ENCODE peak calls at places on chromosomes 3 and 15, in six cellular contexts. H is pancreas, K is progenitor cell of endocrine pancreas, T is Panc1, E is AG10803, Z is fibroblast of mammary gland. S is an unnamed sample.

GRCh38 chr3:142904639-142905441 is 16.0 kb upstream of the PCOLCE2 start:
- DNase-seq in H (no peak), Z (peak; percentile 59), T (no peak), K (no peak), E (no peak), S (no peak)

GRCh38 chr3:169668081-169668956 is 4.8 kb upstream of the MECOM start:
- DNase-seq in H (peak; percentile 71), T (no peak), Z (no peak), E (no peak), K (peak; percentile 54), S (peak; percentile 49)

GRCh38 chr3:36484386-36484785 is 104.1 kb downstream of the STAC start:
- DNase-seq in E (peak; percentile 21), T (no peak), K (no peak), Z (no peak), H (no peak), S (no peak)

GRCh38 chr3:33490641-33491241 is 50.5 kb upstream of the UBP1 start:
- DNase-seq in Z (no peak), T (no peak), H (no peak), K (no peak), E (no peak), S (peak; percentile 24)

GRCh38 chr3:54983266-54983910 is 55.5 kb upstream of the LRTM1 start:
- DNase-seq in T (no peak), E (no peak), Z (no peak), K (no peak), H (no peak), S (no peak)

GRCh38 chr3:127676921-127677351 is 4.2 kb downstream of the ABTB1 start:
- DNase-seq in T (no peak), E (no peak), Z (no peak), H (peak; percentile 20), K (no peak), S (no peak)

GRCh38 chr3:169112153-169112892 is 551.2 kb downstream of the MECOM start:
- DNase-seq in K (no peak), E (peak; percentile 82), T (no peak), Z (peak; percentile 83), H (no peak), S (no peak)

GRCh38 chr3:125478321-125478720 is 41.7 kb downstream of the SNX4 start:
- DNase-seq in K (no peak), H (no peak), Z (peak; percentile 87), E (peak; percentile 43), T (no peak), S (no peak)

GRCh38 chr3:142595581-142595950 is 627 bp upstream of the PLS1 start:
- DNase-seq in T (no peak), H (no peak), K (no peak), E (peak; percentile 79), Z (peak; percentile 66), S (no peak)

GRCh38 chr3:10548997-10549396 is 43.6 kb upstream of the ATP2B2 start:
- DNase-seq in T (no peak), E (no peak), Z (peak; percentile 1), H (no peak), K (no peak), S (no peak)

GRCh38 chr15:47609693-47610092 is 107.6 kb upstream of the SEMA6D start:
- DNase-seq in E (no peak), K (no peak), T (no peak), Z (no peak), H (no peak), S (no peak)

GRCh38 chr15:35271371-35272043 is 186.4 kb upstream of the NANOGP8 start:
- DNase-seq in H (no peak), T (peak; percentile 22), E (no peak), Z (peak; percentile 56), K (no peak), S (no peak)

GRCh38 chr15:45834622-45835021 is 199.8 kb downstream of the SQOR start:
- DNase-seq in T (no peak), K (no peak), Z (no peak), H (no peak), E (no peak), S (no peak)

GRCh38 chr3:66712210-66712609 is 211.4 kb upstream of the LRIG1 start:
- DNase-seq in H (no peak), K (no peak), E (no peak), T (no peak), Z (no peak), S (no peak)

GRCh38 chr15:63492541-63493077 is 11.8 kb upstream of the USP3 start:
- DNase-seq in Z (peak; percentile 81), T (no peak), K (no peak), H (no peak), E (peak; percentile 51), S (no peak)

GRCh38 chr3:31254483-31254882 is 278.2 kb upstream of the STT3B start:
- DNase-seq in H (no peak), Z (no peak), T (no peak), K (no peak), E (no peak), S (no peak)

GRCh38 chr15:90160781-90161727 is 40.1 kb upstream of the SEMA4B start:
- DNase-seq in T (no peak), H (peak; percentile 93), K (no peak), E (no peak), Z (no peak), S (no peak)

GRCh38 chr15:78944669-78945407 is at the start of gene CTSH:
- DNase-seq in H (peak; percentile 95), T (no peak), E (peak; percentile 15), K (peak; percentile 79), Z (no peak), S (peak; percentile 65)

GRCh38 chr15:78949461-78949860 is 4.6 kb upstream of the CTSH start:
- DNase-seq in E (no peak), T (no peak), Z (no peak), H (no peak), K (no peak), S (no peak)

GRCh38 chr3:100760377-100760776 is 51.1 kb downstream of the TFG start:
- DNase-seq in T (no peak), H (no peak), Z (no peak), K (no peak), E (no peak), S (no peak)

GRCh38 chr3:73669268-73669667 is 44.5 kb upstream of the PDZRN3 start:
- DNase-seq in E (peak; percentile 35), Z (peak; percentile 57), K (no peak), H (no peak), T (no peak), S (no peak)

GRCh38 chr15:86650084-86650483 is 570.4 kb downstream of the AGBL1 start:
- DNase-seq in K (no peak), Z (no peak), T (no peak), E (no peak), H (no peak), S (no peak)

GRCh38 chr15:86649277-86649676 is 569.6 kb downstream of the AGBL1 start:
- DNase-seq in Z (no peak), T (no peak), K (no peak), H (no peak), E (no peak), S (no peak)

GRCh38 chr15:86660012-86660411 is 580.3 kb downstream of the AGBL1 start:
- DNase-seq in K (no peak), E (no peak), H (no peak), Z (no peak), T (no peak), S (no peak)

GRCh38 chr15:86653344-86654192 is 573.9 kb downstream of the AGBL1 start:
- DNase-seq in T (no peak), K (no peak), H (no peak), E (no peak), Z (no peak), S (no peak)

GRCh38 chr15:86654501-86654900 is 574.8 kb downstream of the AGBL1 start:
- DNase-seq in K (no peak), E (no peak), Z (no peak), H (no peak), T (no peak), S (no peak)
- TF ChIP-seq CTCF in K (no peak), E (no peak), Z (no peak), H (no peak), T (no peak), S (no peak)

GRCh38 chr3:34683851-34684250 is 885.4 kb downstream of the PDCD6IP start:
- DNase-seq in H (peak; percentile 49), Z (peak; percentile 40), K (peak; percentile 49), T (peak; percentile 15), E (peak; percentile 48), S (peak; percentile 84)

GRCh38 chr3:34676431-34676830 is 878.0 kb downstream of the PDCD6IP start:
- DNase-seq in H (no peak), E (peak; percentile 13), Z (peak; percentile 5), T (peak; percentile 8), K (no peak), S (no peak)

GRCh38 chr3:34675383-34676120 is 877.1 kb downstream of the PDCD6IP start:
- DNase-seq in T (no peak), K (no peak), E (peak; percentile 29), Z (no peak), H (no peak), S (no peak)

GRCh38 chr3:34678580-34678979 is 880.1 kb downstream of the PDCD6IP start:
- DNase-seq in K (no peak), E (no peak), T (no peak), Z (no peak), H (no peak), S (no peak)
- TF ChIP-seq CTCF in K (no peak), E (no peak), T (no peak), Z (no peak), H (no peak), S (no peak)

GRCh38 chr3:15558581-15558980 is 37.1 kb upstream of the COLQ start:
- DNase-seq in T (no peak), K (no peak), Z (no peak), E (no peak), H (no peak), S (no peak)

GRCh38 chr3:15553749-15554148 is 32.2 kb upstream of the COLQ start:
- DNase-seq in H (no peak), Z (no peak), T (no peak), E (no peak), K (no peak), S (no peak)

GRCh38 chr3:15556512-15556911 is 35.0 kb upstream of the COLQ start:
- DNase-seq in Z (no peak), K (no peak), T (no peak), E (no peak), H (no peak), S (no peak)

GRCh38 chr3:15562560-15562959 is 38.8 kb downstream of the HACL1 start:
- DNase-seq in T (no peak), K (no peak), Z (no peak), E (no peak), H (no peak), S (no peak)

GRCh38 chr3:15557511-15557946 is 36.0 kb upstream of the COLQ start:
- DNase-seq in H (no peak), E (peak; percentile 73), Z (peak; percentile 78), K (no peak), T (peak; percentile 57), S (no peak)
- TF ChIP-seq CTCF in H (peak; percentile 63), E (peak; percentile 58), Z (peak; percentile 59), K (peak; percentile 72), T (peak; percentile 68), S (peak; percentile 82)

DNA sequence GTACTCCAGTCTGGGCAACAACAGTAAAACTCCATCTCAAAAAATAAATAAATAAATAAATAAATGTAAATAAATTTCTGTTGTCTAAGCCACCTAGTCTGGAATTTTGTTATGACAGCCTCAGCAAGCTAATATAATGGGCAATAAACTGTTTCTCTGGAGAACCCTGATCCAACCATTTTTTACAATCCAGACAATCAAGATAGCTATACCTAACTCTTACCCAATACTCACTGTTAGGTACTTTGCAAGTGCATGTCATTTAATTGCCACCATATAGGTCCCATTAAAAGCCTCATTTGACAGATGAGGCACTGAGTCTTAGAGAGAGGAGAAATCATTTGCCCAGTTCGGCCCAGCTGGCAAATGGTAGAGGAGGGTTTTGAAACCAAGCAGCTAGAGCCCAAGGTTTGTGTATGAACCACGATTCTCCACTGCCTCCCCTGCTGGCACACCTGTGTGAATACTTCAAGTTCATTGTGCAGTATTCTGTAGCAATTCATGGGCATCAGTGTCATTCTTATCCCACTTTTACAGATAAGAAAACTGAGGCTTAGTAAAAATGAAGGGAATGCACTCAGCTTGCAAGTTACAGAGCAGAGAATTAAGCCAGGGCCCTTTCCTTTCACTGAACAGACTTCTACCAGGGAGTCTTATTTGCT is 107.0 kb upstream of the UBE2E1 start:
- DNase-seq in E (no peak), K (no peak), H (no peak), T (no peak), Z (no peak), S (no peak)
- TF ChIP-seq CTCF in E (no peak), K (no peak), H (no peak), T (peak; percentile 21), Z (no peak), S (no peak)

S was measured in glutamatergic neuron.